ENCODE peak calls at places on chromosomes 13 and 19, in four cellular contexts. B is kidney tubule cell, T is body of pancreas, M is T-cell. W is an unnamed sample.

GRCh38 chr13:67230243-67230773 is at the start of gene PCDH9:
- DNase-seq in M (peak; percentile 76), T (peak; percentile 95), B (peak; percentile 96), W (peak; percentile 83)

GRCh38 chr19:49107625-49108459 is 6.3 kb upstream of the LIN7B start:
- DNase-seq in T (no peak), M (no peak), B (no peak), W (no peak)

GRCh38 chr19:29311391-29311790 is 98.4 kb upstream of the UQCRFS1 start:
- DNase-seq in T (no peak), M (no peak), B (no peak), W (no peak)

GRCh38 chr13:19845758-19846157 is 17.7 kb downstream of the ZMYM5 start:
- DNase-seq in T (peak; percentile 18), M (no peak), B (peak; percentile 91), W (peak; percentile 70)

GRCh38 chr13:95801825-95802224 is 124.9 kb downstream of the DNAJC3 start:
- DNase-seq in B (no peak), T (no peak), M (no peak), W (no peak)

GRCh38 chr19:2922987-2923386 is 21.8 kb downstream of the ZNF77 start:
- DNase-seq in M (no peak), T (peak; percentile 81), B (peak; percentile 70), W (peak; percentile 13)

GRCh38 chr13:45436953-45437352 is 18.8 kb upstream of the SLC25A30 start:
- DNase-seq in M (no peak), B (no peak), T (no peak), W (no peak)

GRCh38 chr13:42367836-42368235 is 95.9 kb downstream of the AKAP11 start:
- DNase-seq in M (no peak), B (no peak), T (no peak), W (no peak)

GRCh38 chr19:3710265-3710812 is 2.2 kb downstream of the TJP3 start:
- DNase-seq in B (peak; percentile 94), M (no peak), T (peak; percentile 97), W (peak; percentile 66)

GRCh38 chr19:10552596-10553053 is 8.9 kb downstream of the ATG4D start:
- DNase-seq in M (peak; percentile 20), B (no peak), T (no peak), W (no peak)

GRCh38 chr19:6056801-6057650 is 53.3 kb downstream of the RFX2 start:
- DNase-seq in T (peak; percentile 81), B (peak; percentile 94), M (no peak), W (peak; percentile 91)

GRCh38 chr19:55096061-55096701 is 20.5 kb downstream of the EPS8L1 start:
- DNase-seq in M (no peak), T (no peak), B (no peak), W (no peak)

GRCh38 chr13:39603424-39603947 is 493 bp upstream of the LHFPL6 start:
- DNase-seq in T (peak; percentile 3), M (no peak), B (no peak), W (no peak)

GRCh38 chr13:99829156-99829555 is 142.4 kb downstream of the ZIC5 start:
- DNase-seq in B (no peak), M (no peak), T (no peak), W (no peak)

GRCh38 chr19:2494447-2495129 is 18.7 kb downstream of the GADD45B start:
- DNase-seq in B (peak; percentile 78), M (peak; percentile 40), T (peak; percentile 82), W (peak; percentile 31)

GRCh38 chr13:22232186-22232585 is 561.3 kb downstream of the FGF9 start:
- DNase-seq in T (no peak), M (no peak), B (no peak), W (no peak)

GRCh38 chr19:31071157-31071855 is 277.9 kb downstream of the TSHZ3 start:
- DNase-seq in B (peak; percentile 20), T (no peak), M (no peak), W (peak; percentile 63)